ENCODE peak calls at places on chromosomes 3 and 15, in five cellular contexts. W, S, B, Q and G are unnamed samples.

GRCh38 chr3:102026656-102027055 is 177.3 kb downstream of the NFKBIZ start:
- DNase-seq in B (no peak), W (no peak), S (no peak), Q (no peak), G (no peak)

GRCh38 chr3:168117059-168117458 is 21.3 kb upstream of the GOLIM4 start:
- DNase-seq in S (no peak), B (no peak), Q (no peak), W (peak), G (peak)

GRCh38 chr3:3110749-3111361 is 681 bp upstream of the IL5RA start:
- DNase-seq in W (no peak), Q (no peak), S (no peak), B (no peak), G (peak)

GRCh38 chr3:113697192-113698090 is 999 bp upstream of the USF3 start:
- DNase-seq in S (peak), W (peak), B (peak), Q (no peak), G (peak)

GRCh38 chr3:136937886-136938285 is 19.9 kb upstream of the IL20RB start:
- DNase-seq in S (no peak), Q (no peak), W (no peak), B (no peak), G (no peak)

GRCh38 chr15:36682091-36682490 is 102.7 kb downstream of the CDIN1 start:
- DNase-seq in Q (no peak), S (no peak), B (no peak), W (peak), G (peak)

GRCh38 chr15:86165263-86166204 is 85.9 kb downstream of the AGBL1 start:
- DNase-seq in Q (no peak), B (no peak), W (no peak), S (no peak), G (peak)

GRCh38 chr15:53072077-53072476 is 281.9 kb upstream of the ONECUT1 start:
- DNase-seq in B (peak), S (peak), Q (peak), W (peak), G (peak)

GRCh38 chr3:52162250-52162872 is 8.1 kb upstream of the POC1A start:
- DNase-seq in Q (no peak), S (no peak), W (no peak), B (no peak), G (no peak)

GRCh38 chr15:41256577-41257038 is 25.5 kb downstream of the CHP1 start:
- DNase-seq in S (no peak), Q (no peak), B (no peak), W (no peak), G (no peak)

GRCh38 chr3:108396336-108396735 is 100.0 kb downstream of the HHLA2 start:
- DNase-seq in Q (no peak), B (no peak), S (no peak), W (no peak), G (no peak)

GRCh38 chr3:44624696-44625528 is at the start of gene ZNF197:
- DNase-seq in Q (peak), B (peak), S (peak), W (peak), G (peak)

GRCh38 chr3:177473184-177473583 is 275.9 kb upstream of the TBL1XR1 start:
- DNase-seq in B (no peak), W (peak), S (no peak), Q (no peak), G (no peak)
- H2AFZ ChIP-seq in B (peak), W (peak), S (no peak), Q (peak), G (no peak)

DNA sequence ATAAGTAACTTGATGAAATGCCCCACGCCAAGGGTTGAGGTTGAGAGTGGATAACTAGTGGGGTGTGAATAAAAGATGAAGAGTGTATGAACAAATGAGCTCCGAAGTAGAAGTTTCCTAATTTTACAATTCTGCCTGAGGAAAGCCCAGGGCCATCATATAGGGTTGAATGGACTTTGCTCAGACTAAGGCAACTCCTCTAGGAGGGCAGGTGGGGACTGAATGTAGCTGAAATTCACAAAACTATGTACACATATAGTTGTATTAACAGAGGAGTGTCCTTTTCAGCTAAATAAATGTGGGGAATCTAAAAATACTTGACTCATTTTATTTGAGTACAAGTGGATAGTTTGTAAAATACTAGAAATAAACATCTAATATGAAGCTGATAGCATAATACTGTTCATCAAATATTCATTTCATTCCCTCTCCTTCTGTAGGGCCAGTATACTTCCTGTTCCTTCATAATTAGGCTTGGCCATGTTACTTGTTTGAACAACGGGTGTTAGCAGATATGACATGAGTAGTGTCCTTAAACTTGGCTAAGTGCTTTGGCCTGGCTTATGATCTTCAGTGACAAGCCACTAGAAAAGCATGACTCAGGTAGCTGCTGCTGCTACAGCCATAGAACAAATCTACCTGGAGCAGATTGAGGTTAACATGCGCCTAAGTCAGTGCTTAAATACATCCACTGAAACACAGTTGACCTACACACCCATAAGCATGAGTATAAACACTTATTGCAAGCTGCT is 26.5 kb downstream of the PLSCR1 start:
- DNase-seq in B (no peak), S (no peak), Q (no peak), W (no peak), G (no peak)
- H3K18ac ChIP-seq in B (no peak), S (no peak), Q (no peak), W (no peak), G (no peak)

GRCh38 chr3:61277411-61277810 is 26.2 kb upstream of the FHIT start:
- DNase-seq in W (no peak), Q (no peak), S (no peak), B (no peak), G (no peak)
- H2AFZ ChIP-seq in W (no peak), Q (no peak), S (no peak), B (no peak), G (no peak)

DNA sequence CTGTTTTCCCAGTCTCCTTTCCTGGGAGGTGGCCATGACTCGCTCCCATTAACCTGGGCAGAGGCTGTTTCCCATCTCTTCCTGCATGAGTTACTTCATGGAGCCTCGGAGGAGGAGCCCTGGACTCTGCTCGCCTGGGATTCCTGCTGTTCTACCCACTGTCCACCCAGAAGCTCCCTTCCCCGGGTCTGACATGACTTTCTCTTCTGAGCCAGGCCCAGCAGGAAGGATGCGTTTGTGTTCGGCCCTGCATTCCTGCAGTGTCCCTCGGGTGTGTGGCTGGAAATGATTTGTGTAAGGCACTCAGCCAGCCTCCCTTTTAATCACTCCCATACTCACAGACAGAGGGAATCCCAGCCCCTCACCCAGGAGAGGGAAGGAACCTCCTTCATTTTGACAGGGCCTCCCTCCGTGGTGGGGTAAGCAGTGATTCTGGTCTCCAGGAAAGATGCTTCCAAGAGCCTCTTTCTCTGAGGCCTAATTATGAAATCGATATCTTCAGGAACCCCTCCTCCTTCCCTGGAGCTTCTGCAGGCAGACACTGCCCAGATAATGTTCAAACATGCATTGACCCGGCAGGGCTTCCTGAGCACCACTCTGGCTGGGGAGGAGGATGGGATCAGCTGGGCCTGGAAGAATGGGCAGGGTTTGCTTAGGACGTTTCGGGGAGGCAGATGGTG is 41.6 kb upstream of the DLG1 start:
- DNase-seq in B (no peak), Q (no peak), W (peak), S (no peak), G (peak)
- H3K18ac ChIP-seq in B (no peak), Q (peak), W (peak), S (no peak), G (peak)

GRCh38 chr3:192156382-192156781 is 571.0 kb downstream of the FGF12 start:
- DNase-seq in S (no peak), Q (no peak), W (no peak), B (no peak), G (no peak)
- H2AFZ ChIP-seq in S (no peak), Q (no peak), W (no peak), B (no peak), G (no peak)

GRCh38 chr3:179260949-179261765 is 10.2 kb upstream of the KCNMB3 start:
- DNase-seq in B (peak), Q (peak), W (peak), S (peak), G (peak)
- H3K18ac ChIP-seq in B (no peak), Q (peak), W (no peak), S (no peak), G (peak)

DNA sequence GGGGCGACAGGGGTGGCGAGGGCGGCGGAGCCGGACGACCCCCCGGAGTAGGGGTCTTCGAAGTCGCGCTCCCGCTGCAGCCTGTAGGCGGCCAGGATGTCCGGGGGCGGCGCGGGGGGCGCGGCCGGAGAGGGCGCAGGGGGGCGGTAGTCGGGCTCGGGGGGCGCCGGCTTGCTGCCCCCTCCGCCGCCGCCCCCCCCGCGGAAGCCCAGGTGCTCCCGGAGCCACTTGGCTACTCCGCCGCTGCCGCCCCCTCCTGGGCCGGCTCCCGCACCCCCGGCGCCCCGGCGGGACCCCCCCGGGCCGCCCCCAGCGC is 230 bp downstream of the SHF start:
- DNase-seq in B (no peak), Q (no peak), S (no peak), W (no peak), G (no peak)
- H2AFZ ChIP-seq in B (no peak), Q (peak), S (no peak), W (peak), G (no peak)